ENCODE peak calls at places on chromosomes 11 and 22, in seven cellular contexts. One of them, this sample, is unnamed.

GRCh38 chr11:102323542-102324261 is 6.4 kb downstream of the BIRC3 start:
- DNase-seq in PC-9: peak
- DNase-seq in lung: no peak
- DNase-seq in AG09309: no peak
- DNase-seq in fibroblast of lung: peak
- DNase-seq in right atrium auricular region: no peak
- DNase-seq in esophagus squamous epithelium: no peak
- DNase-seq in this sample: no peak

GRCh38 chr11:78259777-78260470 is 71.2 kb downstream of the USP35 start:
- DNase-seq in PC-9: no peak
- DNase-seq in lung: no peak
- DNase-seq in AG09309: no peak
- DNase-seq in fibroblast of lung: no peak
- DNase-seq in right atrium auricular region: no peak
- DNase-seq in esophagus squamous epithelium: no peak
- DNase-seq in this sample: no peak

GRCh38 chr11:6604081-6604626 is 580 bp downstream of the ILK start:
- DNase-seq in PC-9: no peak
- DNase-seq in lung: peak
- DNase-seq in AG09309: peak
- DNase-seq in fibroblast of lung: peak
- DNase-seq in right atrium auricular region: peak
- DNase-seq in esophagus squamous epithelium: no peak
- DNase-seq in this sample: no peak

GRCh38 chr22:22388055-22388454 is 120.5 kb downstream of the ZNF280B start:
- DNase-seq in PC-9: no peak
- DNase-seq in lung: no peak
- DNase-seq in AG09309: no peak
- DNase-seq in fibroblast of lung: no peak
- DNase-seq in right atrium auricular region: no peak
- DNase-seq in esophagus squamous epithelium: no peak
- DNase-seq in this sample: no peak

GRCh38 chr11:4455439-4455838 is 6.3 kb downstream of the OR52K2 start:
- DNase-seq in PC-9: no peak
- DNase-seq in lung: no peak
- DNase-seq in AG09309: no peak
- DNase-seq in fibroblast of lung: no peak
- DNase-seq in right atrium auricular region: no peak
- DNase-seq in esophagus squamous epithelium: no peak
- DNase-seq in this sample: no peak

GRCh38 chr22:45321827-45322226 is 12.1 kb downstream of the FAM118A start:
- DNase-seq in PC-9: no peak
- DNase-seq in lung: no peak
- DNase-seq in AG09309: no peak
- DNase-seq in fibroblast of lung: no peak
- DNase-seq in right atrium auricular region: no peak
- DNase-seq in esophagus squamous epithelium: no peak
- DNase-seq in this sample: no peak

GRCh38 chr11:88411265-88411664 is 73.7 kb upstream of the CTSC start:
- DNase-seq in PC-9: peak
- DNase-seq in lung: no peak
- DNase-seq in AG09309: peak
- DNase-seq in fibroblast of lung: peak
- DNase-seq in right atrium auricular region: no peak
- DNase-seq in esophagus squamous epithelium: no peak
- DNase-seq in this sample: no peak

GRCh38 chr11:67418476-67419281 is 3.2 kb downstream of the CARNS1 start:
- DNase-seq in PC-9: no peak
- DNase-seq in lung: no peak
- DNase-seq in AG09309: no peak
- DNase-seq in fibroblast of lung: no peak
- DNase-seq in right atrium auricular region: no peak
- DNase-seq in esophagus squamous epithelium: no peak
- DNase-seq in this sample: no peak

GRCh38 chr11:73939096-73939495 is 11.7 kb upstream of the DNAJB13 start:
- DNase-seq in PC-9: no peak
- DNase-seq in lung: no peak
- DNase-seq in AG09309: no peak
- DNase-seq in fibroblast of lung: peak
- DNase-seq in right atrium auricular region: no peak
- DNase-seq in esophagus squamous epithelium: no peak
- DNase-seq in this sample: no peak

GRCh38 chr11:48880021-48880441 is 103.7 kb downstream of the TRIM51G start:
- DNase-seq in PC-9: no peak
- DNase-seq in lung: no peak
- DNase-seq in AG09309: no peak
- DNase-seq in fibroblast of lung: no peak
- DNase-seq in right atrium auricular region: no peak
- DNase-seq in esophagus squamous epithelium: no peak
- DNase-seq in this sample: no peak

GRCh38 chr11:9017773-9018172 is 14.0 kb upstream of the NRIP3 start:
- DNase-seq in PC-9: no peak
- DNase-seq in lung: peak
- DNase-seq in AG09309: no peak
- DNase-seq in fibroblast of lung: peak
- DNase-seq in right atrium auricular region: peak
- DNase-seq in esophagus squamous epithelium: no peak
- DNase-seq in this sample: no peak

GRCh38 chr22:37018815-37019308 is 385 bp downstream of the TST start:
- DNase-seq in PC-9: no peak
- DNase-seq in lung: peak
- DNase-seq in AG09309: no peak
- DNase-seq in fibroblast of lung: peak
- DNase-seq in right atrium auricular region: peak
- DNase-seq in esophagus squamous epithelium: no peak
- DNase-seq in this sample: no peak

GRCh38 chr11:121757480-121758125 is 304.8 kb upstream of the SORL1-AS1 start:
- DNase-seq in PC-9: peak
- DNase-seq in lung: no peak
- DNase-seq in AG09309: no peak
- DNase-seq in fibroblast of lung: peak
- DNase-seq in right atrium auricular region: no peak
- DNase-seq in esophagus squamous epithelium: no peak
- DNase-seq in this sample: no peak

GRCh38 chr22:19510919-19511341 is 13.3 kb downstream of the CLDN5 start:
- DNase-seq in PC-9: no peak
- DNase-seq in lung: no peak
- DNase-seq in AG09309: no peak
- DNase-seq in fibroblast of lung: no peak
- DNase-seq in right atrium auricular region: no peak
- DNase-seq in esophagus squamous epithelium: no peak
- DNase-seq in this sample: no peak

GRCh38 chr11:69138265-69138664 is 17.5 kb upstream of the SMIM38 start:
- DNase-seq in PC-9: peak
- DNase-seq in lung: no peak
- DNase-seq in AG09309: peak
- DNase-seq in fibroblast of lung: peak
- DNase-seq in right atrium auricular region: no peak
- DNase-seq in esophagus squamous epithelium: no peak
- DNase-seq in this sample: no peak

GRCh38 chr11:1854132-1854948 is 1.5 kb downstream of the LSP1 start:
- DNase-seq in PC-9: no peak
- DNase-seq in lung: no peak
- DNase-seq in AG09309: no peak
- DNase-seq in fibroblast of lung: no peak
- DNase-seq in right atrium auricular region: no peak
- DNase-seq in esophagus squamous epithelium: no peak
- DNase-seq in this sample: no peak

GRCh38 chr11:10798330-10798980 is 10.3 kb downstream of the EIF4G2 start:
- DNase-seq in PC-9: no peak
- DNase-seq in lung: no peak
- DNase-seq in AG09309: no peak
- DNase-seq in fibroblast of lung: no peak
- DNase-seq in right atrium auricular region: no peak
- DNase-seq in esophagus squamous epithelium: no peak
- DNase-seq in this sample: no peak

GRCh38 chr22:39181356-39181755 is 28.9 kb upstream of the CBX7 start:
- DNase-seq in PC-9: no peak
- DNase-seq in lung: no peak
- DNase-seq in AG09309: no peak
- DNase-seq in fibroblast of lung: no peak
- DNase-seq in right atrium auricular region: no peak
- DNase-seq in esophagus squamous epithelium: no peak
- DNase-seq in this sample: no peak

GRCh38 chr22:49329636-49330035 is 498.0 kb downstream of the BRD1 start:
- DNase-seq in PC-9: no peak
- DNase-seq in lung: peak
- DNase-seq in AG09309: no peak
- DNase-seq in fibroblast of lung: no peak
- DNase-seq in right atrium auricular region: peak
- DNase-seq in esophagus squamous epithelium: no peak
- DNase-seq in this sample: no peak
- H3K4me3 ChIP-seq in PC-9: no peak
- H3K4me3 ChIP-seq in lung: no peak
- H3K4me3 ChIP-seq in AG09309: no peak
- H3K4me3 ChIP-seq in fibroblast of lung: no peak
- H3K4me3 ChIP-seq in right atrium auricular region: no peak
- H3K4me3 ChIP-seq in esophagus squamous epithelium: no peak
- H3K4me3 ChIP-seq in this sample: no peak

DNA sequence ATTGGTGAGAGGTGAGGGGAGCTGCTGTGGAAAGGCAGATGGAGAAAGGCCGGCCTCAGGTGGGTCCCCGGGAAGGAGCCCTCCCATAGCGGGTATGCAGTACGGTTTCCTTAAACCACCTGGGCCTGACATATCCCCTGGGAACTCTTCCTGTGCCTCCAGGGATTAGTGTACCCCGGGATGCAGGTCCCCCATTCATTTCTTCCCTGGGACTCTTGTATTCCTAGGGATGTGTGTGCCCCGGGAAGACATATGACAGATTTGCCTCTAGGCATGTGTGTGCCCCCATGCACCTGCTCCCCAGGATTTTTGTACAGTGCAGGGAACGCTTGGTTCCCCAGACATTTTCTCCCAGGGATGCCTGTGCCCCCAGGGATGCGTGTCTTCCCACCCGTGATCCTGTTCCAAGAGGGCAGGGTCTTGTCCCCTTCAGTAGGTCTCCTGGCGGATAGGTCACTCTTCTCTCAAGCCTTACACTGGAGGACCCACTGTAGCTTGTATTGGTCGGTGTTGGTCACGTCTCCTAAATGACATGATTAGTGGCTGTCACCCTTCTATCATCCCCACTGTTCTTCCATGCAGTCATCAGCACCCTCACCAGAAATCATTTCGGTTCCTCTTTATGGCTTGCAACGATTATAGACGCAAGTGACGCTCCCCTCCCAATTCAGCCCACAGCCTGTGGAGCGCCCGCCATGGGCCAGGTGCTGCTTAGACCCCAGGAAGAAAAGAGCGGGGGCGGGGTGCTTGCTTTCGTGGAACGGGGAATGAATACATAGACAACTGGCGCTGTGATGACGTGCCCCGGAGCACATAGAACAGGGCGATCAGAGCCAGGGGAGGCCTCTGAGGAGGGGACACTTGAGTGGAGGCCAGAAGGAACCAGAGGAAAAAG is 1.3 kb downstream of the PARVB start:
- DNase-seq in PC-9: no peak
- DNase-seq in lung: no peak
- DNase-seq in AG09309: no peak
- DNase-seq in fibroblast of lung: no peak
- DNase-seq in right atrium auricular region: peak
- DNase-seq in esophagus squamous epithelium: no peak
- DNase-seq in this sample: no peak
- TF ChIP-seq CTCF in PC-9: no peak
- TF ChIP-seq CTCF in lung: no peak
- TF ChIP-seq CTCF in AG09309: no peak
- TF ChIP-seq CTCF in fibroblast of lung: no peak
- TF ChIP-seq CTCF in right atrium auricular region: no peak
- TF ChIP-seq CTCF in esophagus squamous epithelium: no peak
- TF ChIP-seq CTCF in this sample: no peak

GRCh38 chr11:86509579-86509978 is 134.9 kb downstream of the CCDC81 start:
- DNase-seq in PC-9: no peak
- DNase-seq in lung: no peak
- DNase-seq in AG09309: no peak
- DNase-seq in fibroblast of lung: peak
- DNase-seq in right atrium auricular region: no peak
- DNase-seq in esophagus squamous epithelium: no peak
- DNase-seq in this sample: no peak

GRCh38 chr11:86508604-86509471 is 134.2 kb downstream of the CCDC81 start:
- DNase-seq in PC-9: no peak
- DNase-seq in lung: no peak
- DNase-seq in AG09309: no peak
- DNase-seq in fibroblast of lung: peak
- DNase-seq in right atrium auricular region: no peak
- DNase-seq in esophagus squamous epithelium: no peak
- DNase-seq in this sample: peak

GRCh38 chr11:86510674-86511073 is 136.0 kb downstream of the CCDC81 start:
- DNase-seq in PC-9: no peak
- DNase-seq in lung: no peak
- DNase-seq in AG09309: no peak
- DNase-seq in fibroblast of lung: no peak
- DNase-seq in right atrium auricular region: no peak
- DNase-seq in esophagus squamous epithelium: no peak
- DNase-seq in this sample: no peak

GRCh38 chr11:86511086-86511551 is 136.4 kb downstream of the CCDC81 start:
- DNase-seq in PC-9: no peak
- DNase-seq in lung: no peak
- DNase-seq in AG09309: no peak
- DNase-seq in fibroblast of lung: peak
- DNase-seq in right atrium auricular region: no peak
- DNase-seq in esophagus squamous epithelium: no peak
- DNase-seq in this sample: no peak

DNA sequence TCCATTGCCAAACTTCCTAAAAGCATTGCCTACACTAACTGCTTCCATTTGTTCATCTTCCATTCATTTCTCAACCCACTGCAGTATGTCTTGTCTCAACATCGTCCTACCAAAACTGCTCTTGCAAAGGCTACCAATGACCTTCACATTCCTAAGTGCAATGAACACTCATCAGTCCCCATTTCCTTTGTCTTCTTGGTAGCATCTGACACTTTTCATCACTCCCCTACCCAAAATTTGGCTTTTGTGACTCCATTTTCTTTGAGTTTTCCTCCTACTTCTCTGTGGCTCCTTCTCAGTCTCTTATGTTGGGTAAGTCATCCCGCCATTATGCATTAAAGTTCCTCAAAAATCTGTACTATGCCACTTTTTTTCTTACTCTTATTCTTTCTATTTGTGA is 135.4 kb downstream of the CCDC81 start:
- DNase-seq in PC-9: no peak
- DNase-seq in lung: no peak
- DNase-seq in AG09309: no peak
- DNase-seq in fibroblast of lung: no peak
- DNase-seq in right atrium auricular region: no peak
- DNase-seq in esophagus squamous epithelium: no peak
- DNase-seq in this sample: no peak
- H3K4me3 ChIP-seq in PC-9: no peak
- H3K4me3 ChIP-seq in lung: no peak
- H3K4me3 ChIP-seq in AG09309: no peak
- H3K4me3 ChIP-seq in fibroblast of lung: no peak
- H3K4me3 ChIP-seq in right atrium auricular region: no peak
- H3K4me3 ChIP-seq in esophagus squamous epithelium: no peak
- H3K4me3 ChIP-seq in this sample: no peak

DNA sequence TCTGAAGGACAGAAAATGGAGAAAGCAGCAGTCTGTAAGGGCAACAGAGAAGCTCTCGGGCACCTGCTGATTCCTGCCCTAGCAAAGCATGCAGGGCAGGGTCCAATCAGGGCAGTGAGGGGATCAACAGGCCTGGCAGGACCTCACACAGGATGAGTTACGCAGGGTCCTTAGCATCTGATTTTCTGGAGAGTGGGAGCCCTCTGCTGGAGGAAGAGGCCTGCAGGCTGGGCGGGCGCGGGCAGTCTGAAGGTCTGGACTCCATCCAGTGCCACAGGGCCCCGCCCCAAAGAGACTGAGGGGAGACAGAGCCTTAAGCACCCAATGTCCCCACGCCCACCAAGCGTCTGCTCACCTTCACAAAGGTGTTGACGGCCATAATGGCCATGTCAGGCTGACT is 28.9 kb downstream of the AP1B1 start:
- DNase-seq in PC-9: peak
- DNase-seq in lung: peak
- DNase-seq in AG09309: no peak
- DNase-seq in fibroblast of lung: peak
- DNase-seq in right atrium auricular region: peak
- DNase-seq in esophagus squamous epithelium: no peak
- DNase-seq in this sample: no peak
- TF ChIP-seq CTCF in PC-9: peak
- TF ChIP-seq CTCF in lung: peak
- TF ChIP-seq CTCF in AG09309: peak
- TF ChIP-seq CTCF in fibroblast of lung: peak
- TF ChIP-seq CTCF in right atrium auricular region: peak
- TF ChIP-seq CTCF in esophagus squamous epithelium: peak
- TF ChIP-seq CTCF in this sample: peak